ENCODE peak calls at places on chromosomes 1 and 21, in ten cellular contexts. A is left ventricle myocardium superior; B is fibroblast of mammary gland; U is adrenal gland; V is stimulated activated CD8-positive, alpha-beta memory T cell treated with anti-CD3 and anti-CD28 coated beads, Interleukin-4, amount 100 ng/mL, for 1 hour; Z is NCI-H510A; I is uterus; L is lower leg skin; P is mesothelial cell of epicardium; T is cardiac muscle cell. D is an unnamed sample.

GRCh38 chr21:15199414-15199813 is 134.6 kb upstream of the NRIP1 start:
- DNase-seq in A (no peak), B (no peak), U (no peak), V (no peak), Z (no peak), I (no peak), L (no peak), P (no peak), T (no peak), D (no peak)

GRCh38 chr21:15061284-15061683 is 3.5 kb downstream of the NRIP1 start:
- DNase-seq in A (no peak), B (no peak), U (no peak), V (no peak), Z (no peak), I (no peak), L (no peak), P (no peak), T (no peak), D (no peak)

GRCh38 chr1:53683986-53684740 is 54.8 kb downstream of the GLIS1 start:
- DNase-seq in A (no peak), B (no peak), U (no peak), V (no peak), Z (no peak), I (no peak), L (no peak), P (no peak), T (no peak), D (no peak)

GRCh38 chr1:151964510-151964909 is 29.1 kb downstream of the S100A10 start:
- DNase-seq in A (no peak), B (no peak), U (no peak), V (no peak), Z (no peak), I (no peak), L (no peak), P (no peak), T (no peak), D (no peak)

GRCh38 chr1:208231929-208232360 is 12.2 kb downstream of the PLXNA2 start:
- DNase-seq in A (no peak), B (peak), U (no peak), V (no peak), Z (no peak), I (no peak), L (no peak), P (no peak), T (peak), D (no peak)

GRCh38 chr1:202567747-202568146 is 142.5 kb downstream of the SYT2 start:
- DNase-seq in A (no peak), B (no peak), U (no peak), V (no peak), Z (no peak), I (no peak), L (no peak), P (no peak), T (peak), D (no peak)

GRCh38 chr21:35024071-35024420 is 25.1 kb downstream of the RUNX1 start:
- DNase-seq in A (no peak), B (no peak), U (no peak), V (no peak), Z (no peak), I (no peak), L (no peak), P (no peak), T (no peak), D (no peak)

GRCh38 chr21:46150073-46150472 is 5.3 kb downstream of the FTCD start:
- DNase-seq in A (peak), B (no peak), U (peak), V (no peak), Z (no peak), I (no peak), L (no peak), P (peak), T (no peak), D (no peak)

GRCh38 chr21:43609501-43610340 is 49.6 kb downstream of the HSF2BP start:
- DNase-seq in A (no peak), B (peak), U (no peak), V (no peak), Z (peak), I (no peak), L (no peak), P (no peak), T (peak), D (no peak)

GRCh38 chr1:152924191-152924590 is 15.8 kb downstream of the IVL start:
- DNase-seq in A (no peak), B (no peak), U (no peak), V (no peak), Z (no peak), I (no peak), L (no peak), P (no peak), T (no peak), D (no peak)

GRCh38 chr1:231442735-231443134 is 20.6 kb upstream of the EGLN1 start:
- DNase-seq in A (no peak), B (peak), U (no peak), V (no peak), Z (no peak), I (no peak), L (no peak), P (no peak), T (no peak), D (no peak)

GRCh38 chr1:116503535-116504307 is 67.1 kb downstream of the CD58 start:
- DNase-seq in A (peak), B (no peak), U (no peak), V (no peak), Z (no peak), I (no peak), L (no peak), P (no peak), T (no peak), D (peak)

GRCh38 chr1:16173447-16174260 is 17.8 kb upstream of the EPHA2 start:
- DNase-seq in A (no peak), B (no peak), U (peak), V (no peak), Z (no peak), I (no peak), L (no peak), P (no peak), T (peak), D (no peak)

GRCh38 chr1:147769107-147769506 is 8.7 kb upstream of the GJA5 start:
- DNase-seq in A (no peak), B (no peak), U (no peak), V (no peak), Z (no peak), I (no peak), L (no peak), P (no peak), T (peak), D (no peak)

GRCh38 chr1:170010443-170010842 is 64.1 kb downstream of the KIFAP3 start:
- DNase-seq in A (no peak), B (peak), U (no peak), V (no peak), Z (no peak), I (peak), L (peak), P (no peak), T (peak), D (no peak)

D was measured in heart right ventricle.